ENCODE peak calls at places on chromosomes 3 and 15, in nine cellular contexts. F is hepatocyte; N is brain microvascular endothelial cell; U is cardiac fibroblast; G is CD8-positive, alpha-beta T cell; C is sigmoid colon; W is Peyer's patch; X is AG04449; E is GM23248. Q is an unnamed sample.

GRCh38 chr15:70252056-70252935 is 154.6 kb upstream of the TLE3 start:
- DNase-seq in F (no peak), N (no peak), U (no peak), G (no peak), C (peak), W (no peak), X (no peak), E (no peak), Q (no peak)

GRCh38 chr3:33034601-33035000 is 62.3 kb downstream of the GLB1 start:
- DNase-seq in F (no peak), N (no peak), U (no peak), G (no peak), C (no peak), W (no peak), X (no peak), E (no peak), Q (no peak)

GRCh38 chr15:34657469-34658127 is 74.1 kb upstream of the GOLGA8B start:
- DNase-seq in F (no peak), N (no peak), U (no peak), G (no peak), C (no peak), W (no peak), X (no peak), E (no peak), Q (no peak)

GRCh38 chr15:65184305-65184943 is 718 bp downstream of the CLPX start:
- DNase-seq in F (peak), N (peak), U (peak), G (peak), C (peak), W (peak), X (no peak), E (peak), Q (no peak)

GRCh38 chr3:120093923-120094775 is at the start of gene GSK3B:
- DNase-seq in F (peak), N (peak), U (peak), G (peak), C (peak), W (peak), X (no peak), E (peak), Q (no peak)

GRCh38 chr3:131535596-131535995 is 32.8 kb upstream of the MRPL3 start:
- DNase-seq in F (no peak), N (no peak), U (peak), G (no peak), C (no peak), W (no peak), X (peak), E (peak), Q (peak)

GRCh38 chr3:33687406-33688010 is 30.5 kb downstream of the CLASP2 start:
- DNase-seq in F (no peak), N (peak), U (peak), G (no peak), C (no peak), W (no peak), X (no peak), E (peak), Q (peak)

GRCh38 chr3:160928183-160928718 is 172.2 kb downstream of the PPM1L start:
- DNase-seq in F (no peak), N (no peak), U (no peak), G (no peak), C (no peak), W (no peak), X (no peak), E (no peak), Q (no peak)

GRCh38 chr15:34810455-34811146 is 15.3 kb upstream of the ACTC1 start:
- DNase-seq in F (peak), N (peak), U (peak), G (no peak), C (no peak), W (no peak), X (peak), E (peak), Q (peak)

GRCh38 chr15:33160581-33161165 is 33.8 kb downstream of the FMN1 start:
- DNase-seq in F (no peak), N (no peak), U (no peak), G (no peak), C (no peak), W (no peak), X (no peak), E (peak), Q (no peak)

GRCh38 chr3:65785065-65785645 is 253.6 kb downstream of the MAGI1 start:
- DNase-seq in F (peak), N (peak), U (peak), G (no peak), C (no peak), W (no peak), X (peak), E (peak), Q (peak)

GRCh38 chr3:54538346-54538745 is 389.5 kb downstream of the LRTM1 start:
- DNase-seq in F (no peak), N (no peak), U (no peak), G (no peak), C (no peak), W (no peak), X (no peak), E (no peak), Q (no peak)

GRCh38 chr3:167493240-167493639 is 19.4 kb upstream of the SERPINI2 start:
- DNase-seq in F (peak), N (no peak), U (no peak), G (no peak), C (no peak), W (no peak), X (no peak), E (peak), Q (no peak)

GRCh38 chr3:10729439-10729838 is 86.6 kb upstream of the SLC6A11 start:
- DNase-seq in F (no peak), N (no peak), U (no peak), G (no peak), C (no peak), W (no peak), X (no peak), E (no peak), Q (no peak)

GRCh38 chr3:184765047-184765729 is 46.8 kb upstream of the VPS8 start:
- DNase-seq in F (no peak), N (no peak), U (no peak), G (no peak), C (no peak), W (no peak), X (no peak), E (no peak), Q (no peak)

GRCh38 chr3:67031986-67032385 is 33.9 kb downstream of the KBTBD8 start:
- DNase-seq in F (no peak), N (no peak), U (no peak), G (no peak), C (no peak), W (no peak), X (no peak), E (no peak), Q (no peak)

GRCh38 chr15:53758412-53758811 is 1.1 kb downstream of the WDR72 start:
- DNase-seq in F (no peak), N (no peak), U (no peak), G (no peak), C (no peak), W (no peak), X (no peak), E (no peak), Q (no peak)

GRCh38 chr3:29275309-29275708 is 5.6 kb upstream of the RBMS3 start:
- DNase-seq in F (no peak), N (no peak), U (no peak), G (no peak), C (peak), W (no peak), X (no peak), E (peak), Q (peak)

GRCh38 chr15:96230557-96231181 is 99.8 kb upstream of the NR2F2 start:
- DNase-seq in F (no peak), N (peak), U (peak), G (no peak), C (no peak), W (no peak), X (no peak), E (peak), Q (peak)

GRCh38 chr3:15325228-15325627 is 7.2 kb downstream of the SH3BP5 start:
- DNase-seq in F (peak), N (peak), U (peak), G (no peak), C (no peak), W (no peak), X (no peak), E (peak), Q (peak)

GRCh38 chr3:117149577-117149976 is 440.0 kb downstream of the TUSC7 start:
- DNase-seq in F (no peak), N (no peak), U (no peak), G (no peak), C (no peak), W (no peak), X (no peak), E (no peak), Q (no peak)

GRCh38 chr15:98649621-98649995 is 1.3 kb downstream of the IGF1R start:
- DNase-seq in F (peak), N (no peak), U (peak), G (peak), C (peak), W (peak), X (no peak), E (peak), Q (no peak)

GRCh38 chr3:9100132-9100894 is 137.0 kb upstream of the RAD18 start:
- DNase-seq in F (no peak), N (no peak), U (no peak), G (no peak), C (no peak), W (no peak), X (no peak), E (no peak), Q (no peak)

GRCh38 chr3:196127308-196128040 is 45.6 kb upstream of the TFRC start:
- DNase-seq in F (peak), N (no peak), U (no peak), G (no peak), C (no peak), W (no peak), X (no peak), E (no peak), Q (no peak)

GRCh38 chr3:174955513-174956001 is 96.4 kb downstream of the NAALADL2 start:
- DNase-seq in F (peak), N (peak), U (peak), G (no peak), C (no peak), W (no peak), X (no peak), E (peak), Q (no peak)

GRCh38 chr3:16126634-16127033 is 47.8 kb upstream of the GALNT15 start:
- DNase-seq in F (no peak), N (no peak), U (no peak), G (no peak), C (no peak), W (no peak), X (no peak), E (no peak), Q (no peak)

GRCh38 chr3:190319660-190320059 is 2.6 kb downstream of the CLDN1 start:
- DNase-seq in F (no peak), N (no peak), U (no peak), G (no peak), C (no peak), W (no peak), X (no peak), E (no peak), Q (no peak)

GRCh38 chr15:80550219-80550909 is 144.7 kb upstream of the ABHD17C start:
- DNase-seq in F (peak), N (peak), U (peak), G (no peak), C (no peak), W (no peak), X (peak), E (peak), Q (peak)

GRCh38 chr3:18153571-18154173 is 271.5 kb downstream of the SATB1 start:
- DNase-seq in F (peak), N (peak), U (peak), G (no peak), C (no peak), W (peak), X (peak), E (peak), Q (peak)

GRCh38 chr3:40690696-40691597 is 166.2 kb downstream of the ZNF621 start:
- DNase-seq in F (no peak), N (no peak), U (no peak), G (no peak), C (peak), W (no peak), X (no peak), E (no peak), Q (no peak)

GRCh38 chr3:27079427-27080105 is 289.6 kb downstream of the NEK10 start:
- DNase-seq in F (no peak), N (no peak), U (peak), G (no peak), C (no peak), W (no peak), X (no peak), E (peak), Q (no peak)

GRCh38 chr3:195096484-195097330 is 174.3 kb downstream of the XXYLT1 start:
- DNase-seq in F (no peak), N (no peak), U (no peak), G (no peak), C (no peak), W (no peak), X (no peak), E (no peak), Q (no peak)

GRCh38 chr3:39149498-39150169 is 3.8 kb downstream of the CSRNP1 start:
- DNase-seq in F (no peak), N (no peak), U (no peak), G (no peak), C (no peak), W (no peak), X (no peak), E (peak), Q (no peak)

GRCh38 chr15:76345880-76346665 is 9.5 kb downstream of the ISL2 start:
- DNase-seq in F (peak), N (no peak), U (no peak), G (no peak), C (peak), W (peak), X (no peak), E (peak), Q (no peak)

GRCh38 chr3:193335031-193335430 is 43.5 kb downstream of the ATP13A5 start:
- DNase-seq in F (no peak), N (no peak), U (no peak), G (no peak), C (no peak), W (no peak), X (no peak), E (no peak), Q (no peak)

GRCh38 chr3:16061491-16061890 is 113.0 kb upstream of the GALNT15 start:
- DNase-seq in F (no peak), N (no peak), U (no peak), G (no peak), C (no peak), W (no peak), X (no peak), E (peak), Q (no peak)

GRCh38 chr3:47910777-47911440 is 105.3 kb downstream of the MAP4 start:
- DNase-seq in F (peak), N (peak), U (peak), G (no peak), C (no peak), W (no peak), X (peak), E (peak), Q (peak)

GRCh38 chr15:93089855-93090305 is 869 bp upstream of the RGMA start:
- DNase-seq in F (no peak), N (no peak), U (peak), G (no peak), C (peak), W (no peak), X (no peak), E (no peak), Q (no peak)
- H3K4me3 ChIP-seq in F (no peak), N (no peak), U (no peak), G (no peak), C (peak), W (peak), X (no peak), E (no peak), Q (no peak)

DNA sequence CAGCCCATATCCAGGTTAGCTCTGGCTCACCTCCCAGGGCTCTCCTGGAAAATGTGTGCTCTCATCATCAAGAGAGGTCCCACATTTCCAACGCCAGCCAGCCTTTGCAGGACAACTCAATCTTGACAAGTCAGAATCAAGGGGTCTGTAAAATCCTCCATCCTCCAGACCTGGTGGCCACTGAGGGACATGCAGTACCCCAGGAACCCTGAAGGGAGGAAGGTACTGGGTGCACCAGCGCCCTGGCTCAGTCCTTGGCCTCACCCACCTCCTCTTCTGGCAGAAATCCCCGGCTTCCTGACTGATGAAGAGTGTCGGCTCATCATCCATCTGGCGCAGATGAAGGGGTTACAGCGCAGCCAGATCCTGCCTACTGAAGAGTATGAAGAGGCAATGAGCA is 6.0 kb upstream of the WDR6 start:
- DNase-seq in F (no peak), N (no peak), U (no peak), G (no peak), C (no peak), W (no peak), X (no peak), E (no peak), Q (no peak)
- H3K4me3 ChIP-seq in F (no peak), N (no peak), U (no peak), G (no peak), C (no peak), W (no peak), X (no peak), E (no peak), Q (no peak)

GRCh38 chr15:73923156-73923487 is 3.1 kb upstream of the LOXL1 start:
- DNase-seq in F (no peak), N (no peak), U (no peak), G (no peak), C (no peak), W (no peak), X (no peak), E (no peak), Q (no peak)
- H3K4me3 ChIP-seq in F (no peak), N (no peak), U (no peak), G (no peak), C (no peak), W (no peak), X (peak), E (no peak), Q (no peak)

GRCh38 chr3:52221563-52222318 is 3.7 kb downstream of the TLR9 start:
- DNase-seq in F (no peak), N (no peak), U (no peak), G (no peak), C (no peak), W (peak), X (no peak), E (no peak), Q (no peak)
- H3K4me3 ChIP-seq in F (no peak), N (no peak), U (no peak), G (peak), C (no peak), W (no peak), X (no peak), E (no peak), Q (no peak)

Q was measured in skeletal muscle cell.